ENCODE peak calls at places on chromosomes 16 and 17, in seven cellular contexts. B is breast epithelium, W is transverse colon, G is Panc1, U is esophagus squamous epithelium, F is cardiac muscle cell, Y is heart left ventricle. A is an unnamed sample.

GRCh38 chr16:13873835-13874438 is 46.0 kb upstream of the ERCC4 start:
- DNase-seq in B (no peak), W (no peak), G (no peak), U (no peak), F (peak; percentile 70), Y (no peak), A (no peak)

GRCh38 chr17:78345791-78346494 is 13.9 kb downstream of the SOCS3 start:
- DNase-seq in B (no peak), W (no peak), G (no peak), U (no peak), F (no peak), Y (no peak), A (no peak)

GRCh38 chr16:87453326-87453725 is 39.5 kb downstream of the ZCCHC14 start:
- DNase-seq in B (no peak), W (no peak), G (no peak), U (no peak), F (no peak), Y (no peak), A (no peak)

GRCh38 chr16:57167951-57168350 is 17.9 kb downstream of the PSME3IP1 start:
- DNase-seq in B (no peak), W (no peak), G (no peak), U (no peak), F (peak; percentile 67), Y (no peak), A (no peak)

GRCh38 chr17:40159456-40159855 is 17.8 kb upstream of the RAPGEFL1 start:
- DNase-seq in B (no peak), W (no peak), G (no peak), U (no peak), F (no peak), Y (no peak), A (no peak)

GRCh38 chr16:22300427-22301071 is 3.3 kb downstream of the POLR3E start:
- DNase-seq in B (no peak), W (peak; percentile 66), G (no peak), U (no peak), F (peak; percentile 65), Y (no peak), A (peak; percentile 61)

GRCh38 chr16:2253293-2253692 is 1.9 kb upstream of the ECI1 start:
- DNase-seq in B (no peak), W (no peak), G (no peak), U (no peak), F (no peak), Y (peak; percentile 15), A (peak; percentile 36)

GRCh38 chr17:40463122-40463550 is 19.9 kb downstream of the IGFBP4 start:
- DNase-seq in B (no peak), W (no peak), G (no peak), U (no peak), F (no peak), Y (peak; percentile 19), A (no peak)

GRCh38 chr17:76360461-76360860 is 6.7 kb upstream of the PRPSAP1 start:
- DNase-seq in B (no peak), W (no peak), G (no peak), U (no peak), F (no peak), Y (no peak), A (no peak)
- H3K9me3 ChIP-seq in B (no peaks in the 10 kb centered on the region), W (no peaks in the 10 kb centered on the region), G (no peaks in the 10 kb centered on the region), U (no peaks in the 10 kb centered on the region), F (no peaks in the 10 kb centered on the region), Y (no peaks in the 10 kb centered on the region), A (no peaks in the 10 kb centered on the region)

DNA sequence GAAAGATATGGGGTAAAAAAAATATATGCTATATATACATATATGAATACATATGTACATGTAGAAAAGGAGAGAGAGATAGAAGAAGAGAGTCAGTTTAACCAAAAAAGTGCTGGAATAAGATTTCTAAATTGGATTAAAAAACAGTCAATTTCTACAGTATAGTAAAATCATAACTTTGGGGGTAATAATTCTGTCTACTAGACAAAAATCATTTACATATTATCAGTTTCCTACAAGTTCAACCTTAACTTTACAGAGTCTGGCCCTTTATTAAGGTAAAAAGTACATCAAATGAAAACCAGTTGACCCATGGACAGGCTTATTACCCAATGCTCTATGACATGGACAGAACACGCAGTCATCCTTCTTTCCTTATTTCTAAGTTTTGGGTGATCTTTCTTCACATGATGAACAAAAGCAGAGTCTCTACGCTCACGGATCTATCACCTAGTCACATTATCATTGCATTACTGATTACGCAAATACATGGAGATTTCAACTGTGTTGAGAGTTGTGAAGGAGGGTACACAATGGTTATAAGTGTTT is 63.9 kb upstream of the SMIM36 start:
- DNase-seq in B (no peak), W (no peak), G (no peak), U (no peak), F (no peak), Y (no peak), A (no peak)
- H3K27ac ChIP-seq in B (no peak overlapping the region), W (no peak overlapping the region), G (no peak overlapping the region), U (no peak overlapping the region), F (no peak overlapping the region), Y (no peak overlapping the region), A (peak overlapping the region; percentile 84)

GRCh38 chr17:48548687-48549621 is 4.0 kb upstream of the HOXB2 start:
- DNase-seq in B (no peak), W (no peak), G (no peak), U (no peak), F (no peak), Y (no peak), A (no peak)

GRCh38 chr17:48547839-48548686 is 3.2 kb upstream of the HOXB2 start:
- DNase-seq in B (no peak), W (no peak), G (no peak), U (no peak), F (no peak), Y (no peak), A (no peak)

GRCh38 chr17:48551206-48551597 is 6.3 kb upstream of the HOXB2 start:
- DNase-seq in B (no peak), W (no peak), G (no peak), U (no peak), F (no peak), Y (no peak), A (no peak)

GRCh38 chr17:48550313-48551205 is 5.7 kb upstream of the HOXB2 start:
- DNase-seq in B (no peak), W (no peak), G (no peak), U (no peak), F (no peak), Y (no peak), A (no peak)

DNA sequence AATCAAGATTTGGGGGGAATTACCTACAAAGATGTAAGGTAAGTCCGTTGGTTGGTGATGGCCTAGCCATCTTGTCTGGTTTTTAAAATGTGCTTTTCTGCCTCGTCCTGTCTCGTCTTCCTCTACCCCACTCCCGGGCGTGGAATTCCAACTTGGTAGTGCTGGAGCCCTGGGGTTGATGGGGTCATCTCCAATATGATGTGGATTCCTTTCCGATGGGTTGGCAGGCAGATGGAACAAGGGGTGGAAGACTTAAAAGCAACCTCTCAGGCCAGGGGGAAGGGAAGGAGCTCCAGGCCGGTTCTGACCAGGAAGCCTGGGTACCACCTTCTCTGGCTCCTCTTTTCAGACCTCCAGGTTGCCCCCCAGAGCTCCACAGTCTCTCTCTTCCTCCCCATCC is 5.0 kb upstream of the HOXB2 start:
- DNase-seq in B (no peak), W (no peak), G (no peak), U (no peak), F (no peak), Y (no peak), A (no peak)
- H3K4me3 ChIP-seq in B (no peak overlapping the region), W (no peak overlapping the region), G (no peak overlapping the region), U (no peak overlapping the region), F (no peak overlapping the region), Y (no peak overlapping the region), A (no peak overlapping the region)

GRCh38 chr16:5738586-5738985 is 641.0 kb upstream of the EEF2KMT start:
- DNase-seq in B (no peak), W (no peak), G (no peak), U (no peak), F (no peak), Y (no peak), A (no peak)

GRCh38 chr16:5730783-5731182 is 633.2 kb upstream of the EEF2KMT start:
- DNase-seq in B (no peak), W (no peak), G (no peak), U (no peak), F (no peak), Y (no peak), A (no peak)

GRCh38 chr16:5735444-5735843 is 637.8 kb upstream of the EEF2KMT start:
- DNase-seq in B (no peak), W (no peak), G (no peak), U (no peak), F (no peak), Y (no peak), A (no peak)

GRCh38 chr16:5736209-5736608 is 638.6 kb upstream of the EEF2KMT start:
- DNase-seq in B (no peak), W (no peak), G (no peak), U (no peak), F (no peak), Y (no peak), A (no peak)
- H3K9me3 ChIP-seq in B (no peaks in the 10 kb centered on the region), W (no peaks in the 10 kb centered on the region), G (no peaks in the 10 kb centered on the region), U (no peaks in the 10 kb centered on the region), F (no peaks in the 10 kb centered on the region), Y (no peaks in the 10 kb centered on the region), A (no peaks in the 10 kb centered on the region)

GRCh38 chr16:66438536-66438935 is 11.4 kb downstream of the BEAN1 start:
- DNase-seq in B (no peak), W (no peak), G (no peak), U (no peak), F (no peak), Y (no peak), A (no peak)

GRCh38 chr16:66440970-66441369 is 13.9 kb downstream of the BEAN1 start:
- DNase-seq in B (no peak), W (no peak), G (no peak), U (no peak), F (no peak), Y (no peak), A (no peak)

GRCh38 chr16:66440271-66440802 is 13.2 kb downstream of the BEAN1 start:
- DNase-seq in B (no peak), W (no peak), G (no peak), U (no peak), F (no peak), Y (no peak), A (no peak)

GRCh38 chr16:66437391-66437945 is 10.4 kb downstream of the BEAN1 start:
- DNase-seq in B (no peak), W (no peak), G (no peak), U (no peak), F (no peak), Y (no peak), A (no peak)

GRCh38 chr16:66439051-66439730 is 12.1 kb downstream of the BEAN1 start:
- DNase-seq in B (no peak), W (no peak), G (no peak), U (no peak), F (no peak), Y (no peak), A (no peak)
- H3K27ac ChIP-seq in B (no peak overlapping the region), W (no peak overlapping the region), G (no peak overlapping the region), U (no peak overlapping the region), F (no peak overlapping the region), Y (no peak overlapping the region), A (no peak overlapping the region)

DNA sequence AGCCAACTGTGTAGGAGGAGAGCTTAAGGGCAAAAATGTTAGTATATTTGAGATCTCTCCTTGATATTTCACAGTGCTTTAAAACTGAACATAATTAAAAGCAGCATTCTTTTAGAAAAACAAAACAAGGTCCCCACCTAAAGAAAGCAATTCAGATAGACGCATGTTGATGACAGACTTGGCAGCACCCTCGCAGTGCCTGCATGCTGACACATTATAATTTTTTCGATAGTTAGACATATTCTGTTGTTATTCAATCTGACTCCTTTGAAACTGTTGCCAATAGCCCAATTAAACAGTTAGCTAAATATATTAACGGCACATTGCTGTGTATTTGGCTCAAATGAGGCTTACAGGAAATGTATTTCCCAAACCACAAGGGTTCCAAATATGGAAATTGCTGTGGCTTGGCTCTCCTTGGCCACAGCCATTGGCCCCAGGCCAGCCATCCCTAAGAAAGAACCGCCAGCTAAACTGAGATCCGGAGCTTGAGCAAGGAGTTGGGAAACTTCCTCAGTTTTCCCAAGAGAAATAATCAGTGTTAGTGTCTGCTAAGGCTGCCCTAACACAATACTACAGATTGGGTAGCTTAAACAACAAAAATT is 31.0 kb downstream of the C16orf82 start:
- DNase-seq in B (peak; percentile 44), W (no peak), G (no peak), U (no peak), F (no peak), Y (peak; percentile 77), A (no peak)
- H3K4me3 ChIP-seq in B (no peak overlapping the region), W (no peak overlapping the region), G (no peak overlapping the region), U (no peak overlapping the region), F (no peak overlapping the region), Y (no peak overlapping the region), A (no peak overlapping the region)

A was measured in lower lobe of right lung.